ENCODE peak calls at places on chromosomes 3 and 15, in four cellular contexts. C is H1, J is GM12878, L is K562. H is an unnamed sample.
A peak's percentile ranks its signal among the peaks of the same experiment; 100 is the strongest.

GRCh38 chr3:115325539-115325938 is 178.5 kb upstream of the ZBTB20 start:
- DNase-seq in C (peak; percentile 66), J (no peak), L (peak; percentile 14), H (no peak)

GRCh38 chr3:54874816-54875556 is 52.9 kb downstream of the LRTM1 start:
- DNase-seq in C (no peak), J (no peak), L (no peak), H (no peak)

GRCh38 chr3:158660711-158661110 is 11.7 kb downstream of the LXN start:
- DNase-seq in C (no peak), J (no peak), L (no peak), H (no peak)

GRCh38 chr3:184874709-184875644 is 63.0 kb downstream of the VPS8 start:
- DNase-seq in C (no peak), J (no peak), L (peak; percentile 31), H (peak; percentile 8)

GRCh38 chr3:71962561-71963240 is 177.8 kb upstream of the PROK2 start:
- DNase-seq in C (no peak), J (no peak), L (no peak), H (no peak)

GRCh38 chr3:72625616-72626337 is 222.5 kb downstream of the SHQ1 start:
- DNase-seq in C (no peak), J (no peak), L (no peak), H (no peak)

GRCh38 chr15:90000175-90000923 is 775 bp upstream of the ZNF710 start:
- DNase-seq in C (peak; percentile 73), J (no peak), L (no peak), H (no peak)

GRCh38 chr3:4588410-4588809 is 95.3 kb downstream of the ITPR1 start:
- DNase-seq in C (no peak), J (no peak), L (no peak), H (no peak)

GRCh38 chr3:9500108-9501050 is 53.2 kb downstream of the LHFPL4 start:
- DNase-seq in C (peak; percentile 99), J (no peak), L (peak; percentile 90), H (peak; percentile 48)

GRCh38 chr15:90101130-90101968 is 919 bp downstream of the IDH2 start:
- DNase-seq in C (no peak), J (no peak), L (peak; percentile 33), H (no peak)

GRCh38 chr15:70149667-70150404 is 52.1 kb upstream of the TLE3 start:
- DNase-seq in C (no peak), J (no peak), L (peak; percentile 38), H (no peak)

GRCh38 chr3:116408473-116408872 is 36.8 kb downstream of the LSAMP start:
- DNase-seq in C (no peak), J (no peak), L (no peak), H (no peak)

GRCh38 chr3:14565791-14566588 is 25.8 kb upstream of the GRIP2 start:
- DNase-seq in C (no peak), J (no peak), L (no peak), H (no peak)

GRCh38 chr15:64842099-64842940 is 605 bp downstream of the PLEKHO2 start:
- DNase-seq in C (no peak), J (no peak), L (no peak), H (no peak)

GRCh38 chr15:27017168-27017809 is 46.3 kb downstream of the GABRG3 start:
- DNase-seq in C (peak; percentile 94), J (peak; percentile 0), L (peak; percentile 71), H (no peak)

GRCh38 chr15:80549712-80550111 is 145.4 kb upstream of the ABHD17C start:
- DNase-seq in C (no peak), J (no peak), L (no peak), H (no peak)

GRCh38 chr3:31275038-31275562 is 257.6 kb upstream of the STT3B start:
- DNase-seq in C (no peak), J (no peak), L (no peak), H (no peak)

GRCh38 chr3:78937486-78937885 is 830.3 kb downstream of the ROBO1 start:
- DNase-seq in C (no peak), J (no peak), L (no peak), H (no peak)

GRCh38 chr3:46990573-46991374 is 11.3 kb downstream of the NBEAL2 start:
- DNase-seq in C (no peak), J (peak; percentile 85), L (no peak), H (no peak)

GRCh38 chr3:122555275-122556071 is 8.6 kb downstream of the PARP9 start:
- DNase-seq in C (no peak), J (no peak), L (no peak), H (no peak)

GRCh38 chr3:14216257-14217048 is 37.8 kb downstream of the LSM3 start:
- DNase-seq in C (peak; percentile 86), J (no peak), L (no peak), H (no peak)

GRCh38 chr3:24367681-24368264 is 126.9 kb downstream of the THRB start:
- DNase-seq in C (no peak), J (no peak), L (no peak), H (no peak)

GRCh38 chr3:142502187-142502985 is 54.5 kb upstream of the XRN1 start:
- DNase-seq in C (no peak), J (no peak), L (no peak), H (no peak)

GRCh38 chr3:9061634-9062033 is 98.4 kb upstream of the RAD18 start:
- DNase-seq in C (no peak), J (no peak), L (no peak), H (no peak)

GRCh38 chr3:134361162-134361831 is 12.9 kb downstream of the AMOTL2 start:
- DNase-seq in C (no peak), J (no peak), L (no peak), H (no peak)

GRCh38 chr15:82986442-82986780 is 401 bp downstream of the RAMAC start:
- DNase-seq in C (no peak), J (peak; percentile 7), L (no peak), H (no peak)

GRCh38 chr3:140167600-140168281 is 232.8 kb downstream of the CLSTN2 start:
- DNase-seq in C (no peak), J (no peak), L (no peak), H (no peak)

GRCh38 chr3:17047904-17048303 is 163.1 kb downstream of the PLCL2 start:
- DNase-seq in C (no peak), J (no peak), L (no peak), H (no peak)

GRCh38 chr3:112785321-112786001 is 61.2 kb downstream of the CD200R1L start:
- DNase-seq in C (no peak), J (no peak), L (no peak), H (no peak)

GRCh38 chr3:112782481-112782880 is 64.2 kb downstream of the CD200R1L start:
- DNase-seq in C (no peak), J (no peak), L (no peak), H (no peak)

GRCh38 chr3:112779558-112780480 is 66.8 kb downstream of the CD200R1L start:
- DNase-seq in C (no peak), J (no peak), L (no peak), H (no peak)

GRCh38 chr3:112778298-112779008 is 68.2 kb downstream of the CD200R1L start:
- DNase-seq in C (no peak), J (no peak), L (no peak), H (no peak)

DNA sequence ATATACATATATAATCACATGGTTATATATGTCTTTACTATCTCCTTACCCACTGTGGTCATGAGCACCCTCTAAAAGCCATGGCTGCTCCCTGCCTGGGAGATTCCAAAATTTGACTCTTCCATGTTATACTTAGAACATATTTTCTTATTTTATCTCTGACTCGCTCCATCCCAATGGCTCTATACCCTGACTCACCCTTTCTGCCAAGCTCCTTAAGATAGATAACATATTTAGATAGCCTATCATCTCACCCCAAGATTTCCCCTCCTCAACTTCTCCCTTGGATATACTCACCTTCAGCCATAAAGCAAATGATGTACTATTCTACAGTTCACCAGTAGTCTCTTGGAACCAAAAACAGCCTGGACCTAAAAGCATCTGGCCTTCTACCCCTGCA is 65.1 kb downstream of the CD200R1L start:
- DNase-seq in C (no peak), J (no peak), L (no peak), H (no peak)
- TF ChIP-seq ATF3 in C (no peak), J (no peak), L (no peak), H (no peak)

GRCh38 chr15:78977591-78978347 is 32.9 kb upstream of the CTSH start:
- DNase-seq in C (no peak), J (no peak), L (no peak), H (no peak)
- H3K4me3 ChIP-seq in C (no peak overlapping the region), J (peak overlapping the region; percentile 69), L (no peak overlapping the region), H (no peak overlapping the region)

GRCh38 chr3:120174811-120175210 is 80.6 kb upstream of the GSK3B start:
- DNase-seq in C (no peak), J (no peak), L (no peak), H (no peak)
- TF ChIP-seq SRF in C (no peak), J (no peak), L (no peak), H (no peak)

GRCh38 chr3:148023994-148024393 is 614.8 kb downstream of the ZIC1 start:
- DNase-seq in C (no peak), J (no peak), L (no peak), H (no peak)
- TF ChIP-seq ATF3 in C (no peak), J (no peak), L (no peak), H (no peak)